ENCODE peak calls at places on chromosomes 7 and 10, in nine cellular contexts. One of them, this sample, is unnamed.

GRCh38 chr7:36752026-36752735 is 27.9 kb upstream of the AOAH start:
- DNase-seq in esophagus squamous epithelium: no peak
- DNase-seq in endothelial cell: no peak
- DNase-seq in fibroblast of pulmonary artery: no peak
- DNase-seq in cardiac fibroblast: no peak
- DNase-seq in epithelial cell of proximal tubule: peak; percentile 52
- DNase-seq in HFFc6: no peak
- DNase-seq in cardiac muscle cell: no peak
- DNase-seq in left lung: no peak
- DNase-seq in this sample: no peak

GRCh38 chr10:66204838-66205237 is 721.0 kb upstream of the LRRTM3 start:
- DNase-seq in esophagus squamous epithelium: no peak
- DNase-seq in endothelial cell: no peak
- DNase-seq in fibroblast of pulmonary artery: no peak
- DNase-seq in cardiac fibroblast: no peak
- DNase-seq in epithelial cell of proximal tubule: no peak
- DNase-seq in HFFc6: no peak
- DNase-seq in cardiac muscle cell: no peak
- DNase-seq in left lung: no peak
- DNase-seq in this sample: no peak

GRCh38 chr10:92697663-92698511 is 8.1 kb downstream of the HHEX start:
- DNase-seq in esophagus squamous epithelium: no peak
- DNase-seq in endothelial cell: no peak
- DNase-seq in fibroblast of pulmonary artery: no peak
- DNase-seq in cardiac fibroblast: no peak
- DNase-seq in epithelial cell of proximal tubule: no peak
- DNase-seq in HFFc6: no peak
- DNase-seq in cardiac muscle cell: no peak
- DNase-seq in left lung: no peak
- DNase-seq in this sample: no peak

GRCh38 chr7:14902589-14902963 is at the start of gene DGKB:
- DNase-seq in esophagus squamous epithelium: no peak
- DNase-seq in endothelial cell: peak; percentile 14
- DNase-seq in fibroblast of pulmonary artery: peak; percentile 64
- DNase-seq in cardiac fibroblast: peak; percentile 42
- DNase-seq in epithelial cell of proximal tubule: no peak
- DNase-seq in HFFc6: peak; percentile 24
- DNase-seq in cardiac muscle cell: peak; percentile 54
- DNase-seq in left lung: no peak
- DNase-seq in this sample: no peak

GRCh38 chr7:111677848-111678247 is 115.6 kb upstream of the IMMP2L start:
- DNase-seq in esophagus squamous epithelium: no peak
- DNase-seq in endothelial cell: no peak
- DNase-seq in fibroblast of pulmonary artery: peak; percentile 30
- DNase-seq in cardiac fibroblast: peak; percentile 11
- DNase-seq in epithelial cell of proximal tubule: peak; percentile 13
- DNase-seq in HFFc6: no peak
- DNase-seq in cardiac muscle cell: peak; percentile 8
- DNase-seq in left lung: no peak
- DNase-seq in this sample: no peak

GRCh38 chr10:103653581-103654020 is 160.1 kb downstream of the NEURL1 start:
- DNase-seq in esophagus squamous epithelium: no peak
- DNase-seq in endothelial cell: no peak
- DNase-seq in fibroblast of pulmonary artery: no peak
- DNase-seq in cardiac fibroblast: no peak
- DNase-seq in epithelial cell of proximal tubule: no peak
- DNase-seq in HFFc6: no peak
- DNase-seq in cardiac muscle cell: no peak
- DNase-seq in left lung: no peak
- DNase-seq in this sample: peak; percentile 83

GRCh38 chr10:25039531-25039930 is 23.1 kb downstream of the THNSL1 start:
- DNase-seq in esophagus squamous epithelium: no peak
- DNase-seq in endothelial cell: no peak
- DNase-seq in fibroblast of pulmonary artery: no peak
- DNase-seq in cardiac fibroblast: no peak
- DNase-seq in epithelial cell of proximal tubule: no peak
- DNase-seq in HFFc6: no peak
- DNase-seq in cardiac muscle cell: no peak
- DNase-seq in left lung: no peak
- DNase-seq in this sample: no peak

GRCh38 chr10:1661416-1661815 is 75.9 kb downstream of the ADARB2 start:
- DNase-seq in esophagus squamous epithelium: no peak
- DNase-seq in endothelial cell: no peak
- DNase-seq in fibroblast of pulmonary artery: no peak
- DNase-seq in cardiac fibroblast: no peak
- DNase-seq in epithelial cell of proximal tubule: no peak
- DNase-seq in HFFc6: no peak
- DNase-seq in cardiac muscle cell: no peak
- DNase-seq in left lung: no peak
- DNase-seq in this sample: peak; percentile 30

GRCh38 chr7:100119701-100120517 is 475 bp downstream of the CNPY4 start:
- DNase-seq in esophagus squamous epithelium: no peak
- DNase-seq in endothelial cell: peak; percentile 70
- DNase-seq in fibroblast of pulmonary artery: peak; percentile 61
- DNase-seq in cardiac fibroblast: peak; percentile 73
- DNase-seq in epithelial cell of proximal tubule: no peak
- DNase-seq in HFFc6: peak; percentile 50
- DNase-seq in cardiac muscle cell: peak; percentile 72
- DNase-seq in left lung: no peak
- DNase-seq in this sample: peak; percentile 69

GRCh38 chr7:100120518-100121085 is 1.2 kb downstream of the CNPY4 start:
- DNase-seq in esophagus squamous epithelium: no peak
- DNase-seq in endothelial cell: no peak
- DNase-seq in fibroblast of pulmonary artery: no peak
- DNase-seq in cardiac fibroblast: no peak
- DNase-seq in epithelial cell of proximal tubule: no peak
- DNase-seq in HFFc6: no peak
- DNase-seq in cardiac muscle cell: no peak
- DNase-seq in left lung: no peak
- DNase-seq in this sample: no peak

GRCh38 chr7:100118388-100119074 is 627 bp downstream of the TAF6 start:
- DNase-seq in esophagus squamous epithelium: no peak
- DNase-seq in endothelial cell: no peak
- DNase-seq in fibroblast of pulmonary artery: no peak
- DNase-seq in cardiac fibroblast: no peak
- DNase-seq in epithelial cell of proximal tubule: no peak
- DNase-seq in HFFc6: no peak
- DNase-seq in cardiac muscle cell: no peak
- DNase-seq in left lung: no peak
- DNase-seq in this sample: no peak

GRCh38 chr7:100122067-100122466 is 2.6 kb downstream of the CNPY4 start:
- DNase-seq in esophagus squamous epithelium: no peak
- DNase-seq in endothelial cell: no peak
- DNase-seq in fibroblast of pulmonary artery: no peak
- DNase-seq in cardiac fibroblast: no peak
- DNase-seq in epithelial cell of proximal tubule: no peak
- DNase-seq in HFFc6: no peak
- DNase-seq in cardiac muscle cell: no peak
- DNase-seq in left lung: peak; percentile 33
- DNase-seq in this sample: no peak

DNA sequence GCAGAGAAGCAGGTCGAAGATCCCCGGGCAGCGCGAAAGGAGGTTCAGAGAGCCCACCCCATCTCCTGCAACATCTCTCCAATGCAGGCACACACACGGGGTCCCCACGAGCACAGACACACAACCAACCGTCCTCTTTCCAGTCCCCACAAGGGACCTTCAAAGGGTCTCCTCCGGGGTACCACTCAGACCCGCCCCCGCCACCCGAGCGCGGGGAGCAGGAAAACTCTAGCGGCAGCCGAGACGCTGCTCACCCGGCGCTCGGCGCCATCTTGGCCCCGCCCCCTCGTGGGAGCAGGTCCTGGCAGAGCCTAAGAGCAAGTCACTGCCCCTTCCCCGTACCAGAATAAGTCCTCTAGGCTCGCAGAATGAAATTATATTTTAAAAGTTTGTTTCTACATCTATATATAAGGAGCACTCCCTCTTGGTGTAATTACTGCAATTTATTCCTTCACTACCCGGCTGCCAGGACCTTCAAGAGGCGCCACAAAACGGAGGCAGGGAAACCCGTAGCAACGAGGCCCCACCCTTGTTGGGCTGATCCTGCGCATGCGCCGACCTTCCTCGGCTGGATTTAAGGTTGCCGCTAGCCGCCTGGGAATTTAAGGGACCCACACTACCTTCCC is at the start of the genes CNPY4 and TAF6:
- DNase-seq in esophagus squamous epithelium: peak; percentile 58
- DNase-seq in endothelial cell: peak; percentile 89
- DNase-seq in fibroblast of pulmonary artery: peak; percentile 98
- DNase-seq in cardiac fibroblast: peak; percentile 98
- DNase-seq in epithelial cell of proximal tubule: peak; percentile 81
- DNase-seq in HFFc6: peak; percentile 92
- DNase-seq in cardiac muscle cell: peak; percentile 98
- DNase-seq in left lung: peak; percentile 98
- DNase-seq in this sample: peak; percentile 91
- TF ChIP-seq CTCF in esophagus squamous epithelium: peak; percentile 22
- TF ChIP-seq CTCF in endothelial cell: no peak
- TF ChIP-seq CTCF in fibroblast of pulmonary artery: no peak
- TF ChIP-seq CTCF in cardiac fibroblast: no peak
- TF ChIP-seq CTCF in epithelial cell of proximal tubule: no peak
- TF ChIP-seq CTCF in HFFc6: no peak
- TF ChIP-seq CTCF in cardiac muscle cell: no peak
- TF ChIP-seq CTCF in left lung: peak; percentile 8
- TF ChIP-seq CTCF in this sample: peak; percentile 11

GRCh38 chr7:140673770-140674155 is 1.0 kb downstream of the ADCK2 start:
- DNase-seq in esophagus squamous epithelium: no peak
- DNase-seq in endothelial cell: no peak
- DNase-seq in fibroblast of pulmonary artery: no peak
- DNase-seq in cardiac fibroblast: no peak
- DNase-seq in epithelial cell of proximal tubule: no peak
- DNase-seq in HFFc6: no peak
- DNase-seq in cardiac muscle cell: no peak
- DNase-seq in left lung: no peak
- DNase-seq in this sample: peak; percentile 30

GRCh38 chr7:140674356-140674800 is 1.6 kb downstream of the ADCK2 start:
- DNase-seq in esophagus squamous epithelium: no peak
- DNase-seq in endothelial cell: no peak
- DNase-seq in fibroblast of pulmonary artery: no peak
- DNase-seq in cardiac fibroblast: no peak
- DNase-seq in epithelial cell of proximal tubule: no peak
- DNase-seq in HFFc6: no peak
- DNase-seq in cardiac muscle cell: no peak
- DNase-seq in left lung: no peak
- DNase-seq in this sample: peak; percentile 43

GRCh38 chr7:140676303-140676702 is 3.6 kb downstream of the ADCK2 start:
- DNase-seq in esophagus squamous epithelium: no peak
- DNase-seq in endothelial cell: no peak
- DNase-seq in fibroblast of pulmonary artery: no peak
- DNase-seq in cardiac fibroblast: no peak
- DNase-seq in epithelial cell of proximal tubule: no peak
- DNase-seq in HFFc6: no peak
- DNase-seq in cardiac muscle cell: no peak
- DNase-seq in left lung: no peak
- DNase-seq in this sample: no peak

GRCh38 chr7:140675726-140676125 is 3.0 kb downstream of the ADCK2 start:
- DNase-seq in esophagus squamous epithelium: no peak
- DNase-seq in endothelial cell: no peak
- DNase-seq in fibroblast of pulmonary artery: no peak
- DNase-seq in cardiac fibroblast: no peak
- DNase-seq in epithelial cell of proximal tubule: no peak
- DNase-seq in HFFc6: no peak
- DNase-seq in cardiac muscle cell: no peak
- DNase-seq in left lung: no peak
- DNase-seq in this sample: peak; percentile 37

DNA sequence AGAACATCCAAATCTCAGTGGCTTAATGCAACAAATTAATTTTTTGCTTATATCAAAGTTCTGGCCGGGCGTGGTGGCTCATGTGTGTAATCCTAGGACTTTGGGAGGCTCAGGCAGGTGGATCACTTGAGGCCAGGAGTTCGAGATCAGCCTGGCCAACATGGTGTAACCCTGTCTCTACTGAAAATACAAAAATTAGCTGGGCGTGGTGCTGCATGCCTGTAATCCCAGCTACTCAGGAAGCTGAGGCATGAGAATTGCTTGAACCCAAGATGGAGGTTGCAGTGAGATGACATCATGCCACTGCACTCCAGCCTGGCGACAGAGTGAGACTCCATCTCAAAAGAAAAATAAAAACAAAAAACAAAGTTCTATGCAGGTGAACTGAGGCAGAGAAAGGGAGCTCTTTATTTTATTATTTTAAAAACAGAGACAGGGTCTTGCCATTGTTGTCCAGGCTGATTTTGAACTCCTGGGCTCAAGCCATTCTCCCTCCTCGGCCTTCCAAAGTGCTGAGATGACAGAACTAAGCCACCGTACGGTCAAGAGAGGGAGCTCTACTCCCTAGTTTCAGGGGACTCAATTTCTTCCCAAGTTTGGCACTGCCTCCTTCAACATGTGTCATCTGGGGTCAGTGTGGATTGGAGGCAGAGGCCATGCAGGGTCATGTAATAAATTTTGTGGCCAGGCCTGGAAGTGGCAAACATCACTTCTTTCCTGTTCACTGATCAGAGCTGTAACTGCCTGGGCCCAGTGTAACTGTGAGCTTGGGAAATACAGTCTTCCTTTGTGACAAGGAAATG is 2.4 kb downstream of the ADCK2 start:
- DNase-seq in esophagus squamous epithelium: no peak
- DNase-seq in endothelial cell: peak; percentile 44
- DNase-seq in fibroblast of pulmonary artery: peak; percentile 64
- DNase-seq in cardiac fibroblast: peak; percentile 72
- DNase-seq in epithelial cell of proximal tubule: peak; percentile 59
- DNase-seq in HFFc6: peak; percentile 50
- DNase-seq in cardiac muscle cell: peak; percentile 71
- DNase-seq in left lung: no peak
- DNase-seq in this sample: no peak
- TF ChIP-seq CTCF in esophagus squamous epithelium: no peak
- TF ChIP-seq CTCF in endothelial cell: no peak
- TF ChIP-seq CTCF in fibroblast of pulmonary artery: peak; percentile 63
- TF ChIP-seq CTCF in cardiac fibroblast: peak; percentile 58
- TF ChIP-seq CTCF in epithelial cell of proximal tubule: peak; percentile 74
- TF ChIP-seq CTCF in HFFc6: peak; percentile 75
- TF ChIP-seq CTCF in cardiac muscle cell: peak; percentile 62
- TF ChIP-seq CTCF in left lung: no peak
- TF ChIP-seq CTCF in this sample: peak; percentile 18

GRCh38 chr7:76513817-76514799 is 3.8 kb downstream of the UPK3B start:
- DNase-seq in esophagus squamous epithelium: no peak
- DNase-seq in endothelial cell: no peak
- DNase-seq in fibroblast of pulmonary artery: no peak
- DNase-seq in cardiac fibroblast: no peak
- DNase-seq in epithelial cell of proximal tubule: no peak
- DNase-seq in HFFc6: no peak
- DNase-seq in cardiac muscle cell: no peak
- DNase-seq in left lung: peak; percentile 69
- DNase-seq in this sample: no peak

GRCh38 chr7:76509931-76510877 is at the start of gene UPK3B:
- DNase-seq in esophagus squamous epithelium: no peak
- DNase-seq in endothelial cell: no peak
- DNase-seq in fibroblast of pulmonary artery: no peak
- DNase-seq in cardiac fibroblast: no peak
- DNase-seq in epithelial cell of proximal tubule: no peak
- DNase-seq in HFFc6: no peak
- DNase-seq in cardiac muscle cell: peak; percentile 7
- DNase-seq in left lung: peak; percentile 81
- DNase-seq in this sample: no peak

GRCh38 chr7:76514926-76515325 is 4.6 kb downstream of the UPK3B start:
- DNase-seq in esophagus squamous epithelium: no peak
- DNase-seq in endothelial cell: no peak
- DNase-seq in fibroblast of pulmonary artery: no peak
- DNase-seq in cardiac fibroblast: no peak
- DNase-seq in epithelial cell of proximal tubule: no peak
- DNase-seq in HFFc6: no peak
- DNase-seq in cardiac muscle cell: no peak
- DNase-seq in left lung: peak; percentile 75
- DNase-seq in this sample: no peak

GRCh38 chr7:76512941-76513816 is 2.8 kb downstream of the UPK3B start:
- DNase-seq in esophagus squamous epithelium: no peak
- DNase-seq in endothelial cell: peak; percentile 64
- DNase-seq in fibroblast of pulmonary artery: peak; percentile 11
- DNase-seq in cardiac fibroblast: no peak
- DNase-seq in epithelial cell of proximal tubule: no peak
- DNase-seq in HFFc6: no peak
- DNase-seq in cardiac muscle cell: peak; percentile 19
- DNase-seq in left lung: peak; percentile 69
- DNase-seq in this sample: no peak

DNA sequence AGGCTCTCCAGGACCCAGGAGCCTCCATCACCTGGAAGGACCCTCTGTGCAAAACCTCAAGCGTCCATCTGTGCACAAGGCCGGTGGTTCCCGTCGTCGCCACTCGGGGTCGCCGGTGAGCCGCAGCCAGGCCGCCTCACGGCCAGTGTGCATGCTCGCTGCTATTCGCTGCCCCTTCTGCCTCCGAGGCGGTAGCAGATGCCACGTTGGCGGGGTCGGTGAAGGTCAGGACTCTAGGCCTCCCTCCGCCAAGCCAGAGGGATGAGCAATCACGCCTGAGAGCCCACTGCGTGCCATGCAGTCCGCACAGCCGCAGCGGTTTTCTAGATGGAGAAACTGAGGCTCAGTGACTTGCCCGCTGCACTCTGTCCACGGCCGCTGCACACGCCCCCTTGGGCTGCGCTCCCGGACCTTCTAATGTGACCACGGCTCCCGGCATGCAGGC is 5.7 kb downstream of the UPK3B start:
- DNase-seq in esophagus squamous epithelium: no peak
- DNase-seq in endothelial cell: peak; percentile 78
- DNase-seq in fibroblast of pulmonary artery: peak; percentile 64
- DNase-seq in cardiac fibroblast: no peak
- DNase-seq in epithelial cell of proximal tubule: no peak
- DNase-seq in HFFc6: no peak
- DNase-seq in cardiac muscle cell: peak; percentile 58
- DNase-seq in left lung: peak; percentile 89
- DNase-seq in this sample: peak; percentile 63
- TF ChIP-seq CTCF in esophagus squamous epithelium: no peak
- TF ChIP-seq CTCF in endothelial cell: peak; percentile 65
- TF ChIP-seq CTCF in fibroblast of pulmonary artery: peak; percentile 97
- TF ChIP-seq CTCF in cardiac fibroblast: no peak
- TF ChIP-seq CTCF in epithelial cell of proximal tubule: no peak
- TF ChIP-seq CTCF in HFFc6: no peak
- TF ChIP-seq CTCF in cardiac muscle cell: peak; percentile 54
- TF ChIP-seq CTCF in left lung: peak; percentile 59
- TF ChIP-seq CTCF in this sample: no peak

GRCh38 chr7:73978681-73979563 is 49.1 kb upstream of the ELN start:
- DNase-seq in esophagus squamous epithelium: no peak
- DNase-seq in endothelial cell: peak; percentile 49
- DNase-seq in fibroblast of pulmonary artery: peak; percentile 40
- DNase-seq in cardiac fibroblast: peak; percentile 50
- DNase-seq in epithelial cell of proximal tubule: no peak
- DNase-seq in HFFc6: no peak
- DNase-seq in cardiac muscle cell: peak; percentile 69
- DNase-seq in left lung: no peak
- DNase-seq in this sample: peak; percentile 93
- TF ChIP-seq CTCF in esophagus squamous epithelium: peak; percentile 72
- TF ChIP-seq CTCF in endothelial cell: no peak
- TF ChIP-seq CTCF in fibroblast of pulmonary artery: peak; percentile 34
- TF ChIP-seq CTCF in cardiac fibroblast: peak; percentile 53
- TF ChIP-seq CTCF in epithelial cell of proximal tubule: peak; percentile 67
- TF ChIP-seq CTCF in HFFc6: peak; percentile 72
- TF ChIP-seq CTCF in cardiac muscle cell: peak; percentile 37
- TF ChIP-seq CTCF in left lung: no peak
- TF ChIP-seq CTCF in this sample: peak; percentile 90